ENCODE peak calls at places on chromosome 15, in five cellular contexts. H is HepG2, T is left ventricle myocardium inferior, D is IMR-90, J is OCI-LY7. I is an unnamed sample.
A peak's percentile ranks its signal among the peaks of the same experiment; 100 is the strongest.

GRCh38 chr15:90400005-90400758 is 12.1 kb downstream of the IQGAP1 start:
- DNase-seq in H (peak; percentile 28), T (no peak), D (no peak), J (no peak), I (no peak)

GRCh38 chr15:52056001-52056400 is 37.0 kb downstream of the MAPK6 start:
- DNase-seq in H (no peak), T (no peak), D (no peak), J (no peak), I (no peak)

GRCh38 chr15:67132276-67132675 is 66.9 kb downstream of the SMAD3 start:
- DNase-seq in H (no peak), T (no peak), D (no peak), J (no peak), I (no peak)

GRCh38 chr15:31265871-31266711 is 60.5 kb upstream of the KLF13 start:
- DNase-seq in H (no peak), T (peak; percentile 43), D (no peak), J (peak; percentile 95), I (peak; percentile 46)

GRCh38 chr15:38817427-38818155 is 253.0 kb upstream of the RASGRP1 start:
- DNase-seq in H (peak; percentile 66), T (peak; percentile 80), D (peak; percentile 48), J (peak; percentile 70), I (peak; percentile 85)

GRCh38 chr15:83305696-83306291 is 21.3 kb upstream of the BNC1 start:
- DNase-seq in H (peak; percentile 33), T (no peak), D (peak; percentile 57), J (no peak), I (no peak)

GRCh38 chr15:63892794-63893441 is 59.2 kb upstream of the HERC1 start:
- DNase-seq in H (no peak), T (no peak), D (no peak), J (no peak), I (peak; percentile 36)

GRCh38 chr15:48898083-48898482 is 20.1 kb downstream of the EID1 start:
- DNase-seq in H (no peak), T (no peak), D (no peak), J (no peak), I (no peak)

GRCh38 chr15:74517096-74517495 is 23.9 kb upstream of the ARID3B start:
- DNase-seq in H (no peak), T (no peak), D (no peak), J (no peak), I (no peak)

GRCh38 chr15:59545573-59545972 is 66.0 kb upstream of the GCNT3 start:
- DNase-seq in H (peak; percentile 13), T (no peak), D (no peak), J (no peak), I (no peak)

GRCh38 chr15:89632563-89633430 is 22.5 kb downstream of the KIF7 start:
- DNase-seq in H (no peak), T (no peak), D (no peak), J (no peak), I (no peak)

DNA sequence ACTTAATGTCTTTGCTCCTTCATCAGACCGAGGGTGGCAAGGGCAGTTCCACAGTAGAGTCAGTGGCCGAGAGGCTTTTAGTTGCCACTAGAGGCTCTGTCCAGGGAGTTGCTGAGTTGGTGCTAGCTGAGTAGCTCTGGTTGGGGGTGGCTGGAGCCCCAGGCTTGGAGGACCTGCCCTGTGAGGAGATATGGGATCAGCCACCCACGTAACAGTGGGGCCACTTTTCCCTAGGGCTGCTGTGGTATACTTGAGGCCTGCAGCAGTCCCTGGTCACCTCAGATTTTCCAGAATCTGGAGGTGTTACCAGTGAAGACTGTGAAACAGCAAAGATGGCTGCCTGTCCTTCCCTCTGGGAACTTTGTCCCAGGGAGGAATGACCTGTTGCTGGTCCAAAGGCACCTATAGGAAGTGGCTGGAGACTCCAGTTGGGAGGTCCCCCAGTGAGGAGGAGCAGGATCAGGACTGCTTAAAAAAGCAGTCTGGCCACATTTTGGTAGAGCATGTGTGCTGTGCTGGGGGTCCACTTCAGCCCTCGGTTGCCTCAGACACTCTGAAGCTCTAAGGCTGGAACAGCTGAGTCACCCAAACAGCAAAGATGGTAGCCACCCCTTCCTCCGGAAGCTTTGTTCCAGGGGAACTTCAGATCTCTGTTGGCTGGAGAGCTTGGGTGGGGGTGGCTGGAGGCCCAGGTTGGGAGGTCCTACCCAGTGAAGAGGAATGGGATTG is 72.9 kb downstream of the AKAP13 start:
- DNase-seq in H (no peak), T (no peak), D (no peak), J (no peak), I (no peak)
- H3K9me3 ChIP-seq in H (peaks cover 22% of the 10 kb centered on the region), T (peaks cover 27% of the 10 kb centered on the region), D (peaks cover 4% of the 10 kb centered on the region), J (peaks cover 17% of the 10 kb centered on the region), I (no peaks in the 10 kb centered on the region)

GRCh38 chr15:53389271-53389670 is 370.2 kb downstream of the WDR72 start:
- DNase-seq in H (no peak), T (no peak), D (no peak), J (no peak), I (no peak)

DNA sequence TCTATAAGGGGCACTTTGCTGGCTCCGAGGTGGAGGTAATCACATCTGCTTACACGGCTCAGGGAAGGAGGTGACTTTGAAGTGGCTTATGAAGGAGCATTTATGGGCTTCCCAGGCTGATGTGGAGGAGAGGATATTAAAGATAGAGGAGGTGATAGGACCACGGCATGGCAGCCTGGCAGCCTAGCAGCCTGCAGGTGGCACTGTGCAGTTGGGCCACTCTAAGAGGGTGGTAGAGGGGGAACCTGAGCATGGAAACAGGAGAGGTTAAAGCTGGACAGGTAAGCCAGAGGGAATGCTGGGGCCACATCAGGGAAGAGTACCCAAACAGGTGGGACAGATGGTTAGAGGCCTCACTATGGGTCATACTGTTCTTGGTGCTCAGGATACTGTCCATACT is 375.0 kb downstream of the WDR72 start:
- DNase-seq in H (peak; percentile 12), T (no peak), D (no peak), J (no peak), I (peak; percentile 60)
- TF ChIP-seq CTCF in H (peak; percentile 63), T (no peak), D (no peak), J (peak; percentile 67), I (peak; percentile 48)

DNA sequence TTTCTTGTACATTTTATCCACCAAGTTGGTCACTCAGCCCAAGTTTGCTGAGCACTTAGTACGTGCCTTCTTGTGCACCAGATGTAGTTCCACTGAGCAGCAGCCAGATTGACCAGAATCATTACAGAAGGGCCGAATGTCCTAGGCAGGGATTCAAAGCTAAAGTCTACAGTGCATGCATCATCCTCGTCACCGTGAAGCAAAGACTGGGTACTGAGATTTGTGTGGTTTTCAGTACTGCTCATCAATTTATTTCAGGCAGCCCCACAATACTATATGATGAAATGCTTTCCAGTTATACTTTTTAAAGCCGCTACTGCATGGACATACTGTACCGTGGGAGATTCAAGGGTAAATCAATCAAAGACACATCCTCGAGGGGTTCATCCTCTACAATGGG is 227.0 kb downstream of the ARRDC4 start:
- DNase-seq in H (no peak), T (no peak), D (no peak), J (no peak), I (no peak)
- H3K4me3 ChIP-seq in H (no peak overlapping the region), T (no peak overlapping the region), D (no peak overlapping the region), J (no peak overlapping the region), I (no peak overlapping the region)

GRCh38 chr15:71626596-71627088 is 183.7 kb upstream of the NR2E3 start:
- DNase-seq in H (no peak), T (no peak), D (no peak), J (no peak), I (no peak)
- H3K9me3 ChIP-seq in H (no peaks in the 10 kb centered on the region), T (no peaks in the 10 kb centered on the region), D (no peaks in the 10 kb centered on the region), J (no peaks in the 10 kb centered on the region), I (no peaks in the 10 kb centered on the region)

GRCh38 chr15:53586815-53587214 is 172.6 kb downstream of the WDR72 start:
- DNase-seq in H (peak; percentile 37), T (no peak), D (no peak), J (peak; percentile 11), I (peak; percentile 29)
- TF ChIP-seq CTCF in H (peak; percentile 62), T (peak; percentile 11), D (no peak), J (peak; percentile 81), I (peak; percentile 32)

DNA sequence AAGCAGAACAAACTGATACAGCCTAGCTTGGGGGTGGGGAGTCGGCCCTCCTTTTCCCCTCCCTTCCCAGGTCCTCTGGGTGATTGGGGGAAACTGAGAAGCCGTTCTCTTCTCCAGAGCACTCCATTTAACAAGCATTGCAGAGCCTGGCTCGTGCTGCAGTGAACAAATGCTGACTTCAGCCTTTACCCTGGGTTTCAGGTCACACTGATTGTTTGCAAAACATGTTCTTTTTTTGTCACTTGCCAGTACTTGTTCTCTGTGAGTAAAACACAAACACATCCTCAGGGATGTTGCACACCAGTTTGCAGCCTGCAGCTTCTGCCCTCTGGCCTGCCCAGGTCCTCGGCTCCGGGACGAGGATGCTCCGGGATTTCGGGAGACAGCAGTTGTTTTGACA is 132.8 kb downstream of the PGPEP1L start:
- DNase-seq in H (no peak), T (no peak), D (no peak), J (no peak), I (no peak)
- H3K4me3 ChIP-seq in H (no peak overlapping the region), T (no peak overlapping the region), D (no peak overlapping the region), J (no peak overlapping the region), I (no peak overlapping the region)

GRCh38 chr15:25233766-25234350 is 205.0 kb downstream of the UBE3A start:
- DNase-seq in H (no peak), T (no peak), D (no peak), J (no peak), I (no peak)

GRCh38 chr15:25236143-25236860 is 202.5 kb downstream of the UBE3A start:
- DNase-seq in H (no peak), T (no peak), D (no peak), J (no peak), I (no peak)

GRCh38 chr15:25236861-25237155 is 202.0 kb downstream of the UBE3A start:
- DNase-seq in H (no peak), T (no peak), D (no peak), J (no peak), I (no peak)

GRCh38 chr15:25234831-25235230 is 204.0 kb downstream of the UBE3A start:
- DNase-seq in H (no peak), T (no peak), D (no peak), J (no peak), I (no peak)

DNA sequence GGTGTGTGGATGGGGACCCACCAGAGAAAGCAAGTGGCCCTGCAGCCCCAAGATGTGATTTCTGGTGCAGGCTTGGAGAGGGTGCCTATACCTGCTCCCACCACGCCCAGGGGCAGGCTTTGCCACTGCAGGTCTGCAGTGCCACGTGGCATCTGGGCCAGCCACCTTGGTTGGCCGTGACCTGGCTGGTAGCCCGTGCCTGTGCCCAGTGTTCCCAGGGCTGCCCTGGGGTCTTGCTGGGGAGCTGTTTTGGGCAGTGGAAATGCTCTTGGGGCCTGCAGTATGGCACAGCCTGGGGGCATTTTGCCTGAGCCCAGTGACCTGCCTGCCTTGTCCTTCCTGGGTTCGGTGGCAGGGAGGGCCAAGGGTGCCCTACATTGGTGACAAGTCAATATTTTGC is 203.4 kb downstream of the UBE3A start:
- DNase-seq in H (no peak), T (no peak), D (no peak), J (no peak), I (no peak)
- H3K9me3 ChIP-seq in H (peaks cover 100% of the 10 kb centered on the region), T (peaks cover 24% of the 10 kb centered on the region), D (peaks cover 72% of the 10 kb centered on the region), J (no peaks in the 10 kb centered on the region), I (no peaks in the 10 kb centered on the region)

GRCh38 chr15:69061414-69061842 is 46.9 kb downstream of the NOX5 start:
- DNase-seq in H (no peak), T (no peak), D (no peak), J (no peak), I (no peak)
- TF ChIP-seq CTCF in H (no peak), T (no peak), D (no peak), J (peak; percentile 25), I (no peak)

GRCh38 chr15:80587816-80588456 is 107.2 kb upstream of the ABHD17C start:
- DNase-seq in H (no peak), T (no peak), D (peak; percentile 81), J (no peak), I (no peak)
- H3K4me3 ChIP-seq in H (no peak overlapping the region), T (no peak overlapping the region), D (no peak overlapping the region), J (no peak overlapping the region), I (no peak overlapping the region)

I was measured in right lobe of liver.